ENCODE peak calls at places on chromosomes 16 and 17, in nine cellular contexts. C, Q, X, F, A, P, N, J and O are unnamed samples.

GRCh38 chr17:82884923-82885322 is 45.1 kb upstream of the ZNF750 start:
- DNase-seq in C (no peak), Q (no peak), X (no peak), F (no peak), A (no peak), P (no peak), N (no peak), J (no peak), O (no peak)

GRCh38 chr17:32253117-32253611 is 12.5 kb upstream of the RHBDL3 start:
- DNase-seq in C (no peak), Q (peak), X (peak), F (peak), A (peak), P (peak), N (peak), J (no peak), O (peak)

GRCh38 chr17:81173761-81174160 is 7.7 kb upstream of the AATK start:
- DNase-seq in C (no peak), Q (no peak), X (no peak), F (no peak), A (no peak), P (no peak), N (peak), J (no peak), O (no peak)

GRCh38 chr16:23678430-23679273 is at the start of gene PLK1:
- DNase-seq in C (no peak), Q (peak), X (peak), F (peak), A (peak), P (peak), N (peak), J (no peak), O (peak)

GRCh38 chr16:17802566-17802965 is 331.8 kb upstream of the XYLT1 start:
- DNase-seq in C (peak), Q (no peak), X (no peak), F (no peak), A (no peak), P (no peak), N (no peak), J (no peak), O (no peak)

GRCh38 chr16:3460585-3460984 is 17.1 kb downstream of the NAA60 start:
- DNase-seq in C (no peak), Q (no peak), X (no peak), F (no peak), A (no peak), P (no peak), N (no peak), J (no peak), O (no peak)

GRCh38 chr17:1623057-1623456 is 5.6 kb downstream of the SLC43A2 start:
- DNase-seq in C (no peak), Q (no peak), X (no peak), F (no peak), A (no peak), P (no peak), N (no peak), J (no peak), O (no peak)

GRCh38 chr16:17548825-17549224 is 78.1 kb upstream of the XYLT1 start:
- DNase-seq in C (no peak), Q (no peak), X (no peak), F (no peak), A (no peak), P (no peak), N (no peak), J (no peak), O (no peak)

GRCh38 chr16:57196753-57197152 is 10.6 kb downstream of the RSPRY1 start:
- DNase-seq in C (no peak), Q (no peak), X (no peak), F (no peak), A (no peak), P (no peak), N (no peak), J (no peak), O (no peak)

GRCh38 chr17:83159204-83160049 is 80.0 kb downstream of the METRNL start:
- DNase-seq in C (no peak), Q (no peak), X (no peak), F (no peak), A (no peak), P (no peak), N (no peak), J (no peak), O (no peak)

GRCh38 chr16:82344157-82344556 is 174.1 kb upstream of the MPHOSPH6 start:
- DNase-seq in C (peak), Q (peak), X (no peak), F (no peak), A (peak), P (no peak), N (no peak), J (no peak), O (no peak)

GRCh38 chr16:75695708-75696107 is 5.6 kb downstream of the DUXB start:
- DNase-seq in C (no peak), Q (no peak), X (no peak), F (no peak), A (no peak), P (peak), N (no peak), J (no peak), O (no peak)

GRCh38 chr17:67245694-67246397 is 850 bp upstream of the HELZ start:
- DNase-seq in C (no peak), Q (peak), X (no peak), F (no peak), A (no peak), P (peak), N (no peak), J (no peak), O (peak)

GRCh38 chr16:47966325-47966724 is 189.5 kb downstream of the ABCC12 start:
- DNase-seq in C (no peak), Q (no peak), X (no peak), F (no peak), A (peak), P (no peak), N (no peak), J (no peak), O (no peak)

GRCh38 chr17:48276776-48277175 is 153.2 kb downstream of the SKAP1 start:
- DNase-seq in C (no peak), Q (no peak), X (no peak), F (no peak), A (no peak), P (no peak), N (no peak), J (no peak), O (no peak)

GRCh38 chr17:47957591-47958490 is at the start of gene PRR15L:
- DNase-seq in C (no peak), Q (peak), X (no peak), F (no peak), A (peak), P (no peak), N (no peak), J (no peak), O (no peak)

GRCh38 chr17:57442914-57443571 is 186.7 kb downstream of the MSI2 start:
- DNase-seq in C (no peak), Q (no peak), X (no peak), F (no peak), A (peak), P (peak), N (no peak), J (no peak), O (no peak)

GRCh38 chr17:2054262-2054739 is 602 bp upstream of the HIC1 start:
- DNase-seq in C (peak), Q (no peak), X (peak), F (peak), A (peak), P (peak), N (no peak), J (no peak), O (no peak)

GRCh38 chr17:43543771-43544575 is 2.2 kb downstream of the ETV4 start:
- DNase-seq in C (no peak), Q (no peak), X (no peak), F (no peak), A (no peak), P (no peak), N (no peak), J (no peak), O (no peak)

GRCh38 chr17:42508426-42509164 is 27.4 kb upstream of the NAGLU start:
- DNase-seq in C (no peak), Q (no peak), X (no peak), F (no peak), A (no peak), P (no peak), N (no peak), J (no peak), O (no peak)

GRCh38 chr17:43411369-43411677 is 12.5 kb downstream of the ARL4D start:
- DNase-seq in C (no peak), Q (no peak), X (no peak), F (no peak), A (no peak), P (no peak), N (no peak), J (no peak), O (no peak)

GRCh38 chr16:10189861-10190390 is 7.7 kb upstream of the GRIN2A start:
- DNase-seq in C (no peak), Q (no peak), X (no peak), F (no peak), A (no peak), P (no peak), N (no peak), J (no peak), O (no peak)

GRCh38 chr17:60318830-60319229 is 73.1 kb downstream of the USP32 start:
- DNase-seq in C (no peak), Q (no peak), X (no peak), F (no peak), A (no peak), P (no peak), N (no peak), J (no peak), O (no peak)

GRCh38 chr17:3675886-3676285 is 7.3 kb downstream of the EMC6 start:
- DNase-seq in C (no peak), Q (no peak), X (no peak), F (no peak), A (no peak), P (no peak), N (no peak), J (no peak), O (no peak)

GRCh38 chr16:88306411-88306810 is 76.3 kb upstream of the ZNF469 start:
- DNase-seq in C (no peak), Q (no peak), X (no peak), F (no peak), A (no peak), P (no peak), N (no peak), J (no peak), O (no peak)

GRCh38 chr16:87570564-87570937 is 31.8 kb upstream of the JPH3 start:
- DNase-seq in C (no peak), Q (no peak), X (no peak), F (no peak), A (no peak), P (no peak), N (no peak), J (no peak), O (no peak)

GRCh38 chr16:2173916-2174315 is 18.3 kb downstream of the TRAF7 start:
- DNase-seq in C (no peak), Q (no peak), X (no peak), F (no peak), A (no peak), P (no peak), N (no peak), J (no peak), O (no peak)
- TF ChIP-seq CTCF in C (no peak), Q (no peak), X (no peak), F (no peak), A (no peak), P (no peak), N (no peak), J (no peak), O (no peak)

GRCh38 chr17:77476920-77477805 is 336.4 kb downstream of the SEC14L1 start:
- DNase-seq in C (no peak), Q (peak), X (peak), F (peak), A (peak), P (no peak), N (peak), J (no peak), O (no peak)
- TF ChIP-seq CTCF in C (peak), Q (no peak), X (peak), F (no peak), A (no peak), P (no peak), N (no peak), J (no peak), O (no peak)

DNA sequence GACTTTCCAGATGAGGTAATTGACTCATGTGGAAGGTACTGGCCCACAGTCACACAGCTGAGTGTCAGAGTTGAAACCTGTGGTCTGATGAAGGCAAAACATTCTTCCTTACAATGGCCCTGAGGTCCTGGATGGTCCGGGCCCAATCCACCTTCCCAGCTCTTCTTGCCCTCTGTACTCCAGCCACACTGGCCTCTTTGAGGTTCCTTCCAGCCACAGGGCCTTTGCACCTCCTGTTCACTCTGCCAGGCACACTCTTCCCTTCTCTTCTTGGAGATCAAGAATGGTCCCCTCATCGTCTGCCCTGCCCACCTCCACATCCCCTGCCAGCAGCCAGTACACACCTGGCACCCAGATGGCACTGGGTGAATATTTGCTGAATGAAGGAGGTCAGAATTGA is 6.5 kb upstream of the PEMT start:
- DNase-seq in C (no peak), Q (no peak), X (no peak), F (no peak), A (no peak), P (no peak), N (no peak), J (no peak), O (no peak)
- TF ChIP-seq CTCF in C (no peak), Q (no peak), X (no peak), F (no peak), A (no peak), P (no peak), N (no peak), J (no peak), O (no peak)

GRCh38 chr16:84141143-84141670 is 3.8 kb downstream of the HSDL1 start:
- DNase-seq in C (no peak), Q (no peak), X (no peak), F (no peak), A (no peak), P (peak), N (no peak), J (no peak), O (no peak)

GRCh38 chr16:84143081-84143480 is 1.9 kb downstream of the HSDL1 start:
- DNase-seq in C (no peak), Q (no peak), X (no peak), F (no peak), A (no peak), P (no peak), N (no peak), J (no peak), O (no peak)

GRCh38 chr16:84144301-84144858 is 597 bp downstream of the HSDL1 start:
- DNase-seq in C (no peak), Q (peak), X (peak), F (peak), A (no peak), P (peak), N (no peak), J (no peak), O (peak)

GRCh38 chr16:84143784-84144199 is 1.2 kb downstream of the HSDL1 start:
- DNase-seq in C (no peak), Q (peak), X (no peak), F (peak), A (no peak), P (no peak), N (no peak), J (no peak), O (no peak)

DNA sequence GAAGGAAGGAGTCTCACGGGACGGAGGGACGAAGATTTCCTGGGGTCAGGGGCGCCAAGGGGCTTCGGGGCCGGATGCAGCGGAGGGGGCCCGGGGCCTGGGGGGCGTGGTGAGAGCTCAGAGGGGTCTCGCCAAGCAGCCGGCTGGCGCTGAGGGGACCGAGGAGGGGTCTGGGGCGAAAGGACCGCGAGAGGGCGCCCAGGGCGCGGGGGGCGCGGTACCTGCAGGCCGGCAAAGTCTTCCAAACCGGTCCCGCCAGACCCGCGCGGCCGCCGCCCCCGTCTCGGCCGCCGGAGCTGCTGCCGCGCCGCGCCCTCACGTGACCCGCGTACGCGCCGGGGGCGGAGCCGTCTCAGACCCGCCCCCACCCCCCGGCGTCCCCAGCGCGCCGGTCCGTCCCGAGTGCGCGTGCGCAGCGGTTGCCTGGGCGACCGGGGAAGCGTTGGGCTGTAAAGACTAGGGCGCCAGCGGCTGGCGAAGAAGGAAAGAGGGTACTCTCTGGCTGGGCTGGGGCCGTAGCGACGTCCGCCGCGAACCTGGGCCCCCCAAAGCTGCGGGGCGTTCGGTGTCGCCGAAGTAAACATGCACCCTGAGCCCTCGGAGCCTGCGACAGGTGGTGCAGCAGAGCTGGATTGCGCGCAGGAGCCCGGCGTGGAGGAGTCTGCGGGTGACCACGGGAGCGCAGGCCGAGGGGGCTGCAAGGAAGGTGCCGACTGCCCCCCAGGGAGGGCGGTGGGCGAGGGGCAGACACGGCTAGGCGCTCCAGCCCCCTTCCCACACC is at the start of the genes DNAAF1 and HSDL1:
- DNase-seq in C (peak), Q (peak), X (peak), F (peak), A (peak), P (peak), N (peak), J (peak), O (peak)
- TF ChIP-seq CTCF in C (no peak), Q (peak), X (no peak), F (no peak), A (peak), P (no peak), N (no peak), J (no peak), O (no peak)

GRCh38 chr17:72515291-72516065 is 394.7 kb downstream of the SOX9 start:
- DNase-seq in C (no peak), Q (no peak), X (no peak), F (peak), A (no peak), P (no peak), N (no peak), J (no peak), O (no peak)
- TF ChIP-seq CTCF in C (no peak), Q (no peak), X (no peak), F (peak), A (no peak), P (no peak), N (no peak), J (no peak), O (no peak)

DNA sequence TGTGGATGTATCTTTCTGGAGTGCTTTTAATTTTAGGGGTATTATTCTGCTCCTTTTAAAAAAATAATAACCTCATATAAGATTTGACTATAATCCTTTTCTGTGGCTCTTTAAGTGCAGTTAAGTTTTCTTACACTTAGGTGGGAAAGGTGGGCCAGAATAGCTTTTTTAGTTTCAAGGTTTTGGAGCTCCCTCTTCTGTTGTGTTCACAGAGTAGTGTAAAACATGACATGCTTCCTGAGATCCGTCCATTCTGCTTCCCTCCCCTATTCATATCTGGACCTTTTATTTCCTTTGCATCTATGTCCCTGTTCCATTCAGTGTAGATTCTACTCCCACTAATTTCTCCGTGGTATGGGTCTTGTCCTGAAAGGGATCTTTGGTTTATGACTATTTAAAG is 12.8 kb downstream of the LRRC36 start:
- DNase-seq in C (peak), Q (peak), X (no peak), F (peak), A (peak), P (peak), N (peak), J (no peak), O (no peak)
- TF ChIP-seq CTCF in C (no peak), Q (peak), X (no peak), F (peak), A (no peak), P (peak), N (peak), J (no peak), O (no peak)

GRCh38 chr17:54900457-54901229 is at the start of gene TOM1L1:
- DNase-seq in C (no peak), Q (peak), X (peak), F (peak), A (peak), P (peak), N (no peak), J (no peak), O (peak)
- TF ChIP-seq CTCF in C (peak), Q (peak), X (no peak), F (peak), A (peak), P (no peak), N (no peak), J (peak), O (no peak)

GRCh38 chr17:77824102-77824779 is 134.3 kb upstream of the TNRC6C start:
- DNase-seq in C (no peak), Q (no peak), X (no peak), F (no peak), A (no peak), P (no peak), N (no peak), J (no peak), O (no peak)

GRCh38 chr17:77817953-77818352 is 140.6 kb upstream of the TNRC6C start:
- DNase-seq in C (no peak), Q (no peak), X (no peak), F (no peak), A (no peak), P (no peak), N (no peak), J (no peak), O (no peak)

GRCh38 chr17:77819497-77819896 is 139.0 kb upstream of the TNRC6C start:
- DNase-seq in C (no peak), Q (no peak), X (no peak), F (no peak), A (no peak), P (no peak), N (no peak), J (no peak), O (no peak)

GRCh38 chr17:77822302-77823030 is 136.0 kb upstream of the TNRC6C start:
- DNase-seq in C (no peak), Q (no peak), X (peak), F (peak), A (no peak), P (no peak), N (no peak), J (no peak), O (no peak)

DNA sequence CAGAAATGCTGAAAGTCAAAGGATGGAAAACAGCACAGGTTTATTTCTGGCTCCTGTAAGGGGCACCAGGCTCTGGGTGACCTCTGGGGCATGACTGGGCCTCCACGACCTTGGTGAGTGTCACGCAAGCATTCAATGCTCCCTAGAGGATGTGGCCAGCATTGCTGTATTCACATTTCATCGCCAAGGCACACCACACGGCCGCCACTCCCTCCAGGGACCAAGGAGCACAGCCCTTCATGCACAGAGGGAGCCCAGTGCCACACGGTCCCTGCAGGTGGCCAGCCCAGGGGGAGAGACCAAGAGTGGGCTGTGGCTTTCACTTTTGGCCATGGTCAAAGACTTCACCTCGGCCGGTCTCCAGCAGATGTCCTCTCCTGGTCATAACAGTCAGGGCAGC is 137.4 kb upstream of the TNRC6C start:
- DNase-seq in C (no peak), Q (no peak), X (no peak), F (no peak), A (no peak), P (peak), N (no peak), J (no peak), O (no peak)
- TF ChIP-seq CTCF in C (no peak), Q (no peak), X (no peak), F (no peak), A (no peak), P (no peak), N (no peak), J (no peak), O (no peak)

DNA sequence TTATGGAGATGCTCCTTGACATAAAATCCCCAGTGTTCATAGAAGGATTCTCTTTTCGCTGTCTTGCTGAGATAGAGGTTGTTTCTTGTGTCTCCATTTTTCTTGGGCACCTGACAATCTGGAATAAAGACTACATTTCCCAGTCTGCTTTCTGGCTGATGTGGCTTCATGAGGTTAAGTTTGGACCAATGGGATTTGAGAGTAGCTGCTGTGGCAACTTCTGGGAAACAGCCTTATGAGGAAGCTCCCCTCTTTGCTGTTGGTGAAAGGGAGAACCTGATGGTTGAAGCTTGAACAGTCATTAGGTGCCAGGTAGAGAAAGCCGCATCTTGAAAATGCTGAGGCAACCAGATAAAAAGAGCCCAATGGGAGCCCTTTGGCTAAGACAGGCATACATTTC is 24.4 kb downstream of the HS3ST4 start:
- DNase-seq in C (no peak), Q (no peak), X (no peak), F (no peak), A (no peak), P (no peak), N (no peak), J (no peak), O (no peak)
- TF ChIP-seq CTCF in C (no peak), Q (no peak), X (no peak), F (no peak), A (no peak), P (no peak), N (no peak), J (no peak), O (no peak)